ENCODE peak calls at places on chromosomes 5 and 9, in four cellular contexts. A is epithelial cell of proximal tubule, O is uterus, F is GM13976. T is an unnamed sample.

GRCh38 chr5:176870110-176870591 is 29.0 kb downstream of the HK3 start:
- DNase-seq in A (no peak), O (no peak), F (no peak), T (no peak)

GRCh38 chr9:114308361-114308950 is 14.4 kb upstream of the ORM1 start:
- DNase-seq in O (peak; percentile 8), F (no peak), A (no peak), T (no peak)

GRCh38 chr5:5542654-5543053 is 120.2 kb downstream of the ICE1 start:
- DNase-seq in A (no peak), O (no peak), F (no peak), T (no peak)

GRCh38 chr9:78971505-78971904 is 600.3 kb upstream of the TLE4 start:
- DNase-seq in A (no peak), F (no peak), O (no peak), T (no peak)

GRCh38 chr5:62698756-62699155 is 120.1 kb downstream of the LRRC70 start:
- DNase-seq in A (no peak), O (no peak), F (no peak), T (no peak)

GRCh38 chr5:65128226-65128625 is 353.5 kb downstream of the ADAMTS6 start:
- DNase-seq in A (no peak), F (no peak), O (no peak), T (no peak)

GRCh38 chr9:83280259-83280658 is 217.3 kb upstream of the RASEF start:
- DNase-seq in F (no peak), A (no peak), O (no peak), T (no peak)

GRCh38 chr5:146205499-146206202 is 2.2 kb downstream of the RBM27 start:
- DNase-seq in F (no peak), A (no peak), O (no peak), T (no peak)

DNA sequence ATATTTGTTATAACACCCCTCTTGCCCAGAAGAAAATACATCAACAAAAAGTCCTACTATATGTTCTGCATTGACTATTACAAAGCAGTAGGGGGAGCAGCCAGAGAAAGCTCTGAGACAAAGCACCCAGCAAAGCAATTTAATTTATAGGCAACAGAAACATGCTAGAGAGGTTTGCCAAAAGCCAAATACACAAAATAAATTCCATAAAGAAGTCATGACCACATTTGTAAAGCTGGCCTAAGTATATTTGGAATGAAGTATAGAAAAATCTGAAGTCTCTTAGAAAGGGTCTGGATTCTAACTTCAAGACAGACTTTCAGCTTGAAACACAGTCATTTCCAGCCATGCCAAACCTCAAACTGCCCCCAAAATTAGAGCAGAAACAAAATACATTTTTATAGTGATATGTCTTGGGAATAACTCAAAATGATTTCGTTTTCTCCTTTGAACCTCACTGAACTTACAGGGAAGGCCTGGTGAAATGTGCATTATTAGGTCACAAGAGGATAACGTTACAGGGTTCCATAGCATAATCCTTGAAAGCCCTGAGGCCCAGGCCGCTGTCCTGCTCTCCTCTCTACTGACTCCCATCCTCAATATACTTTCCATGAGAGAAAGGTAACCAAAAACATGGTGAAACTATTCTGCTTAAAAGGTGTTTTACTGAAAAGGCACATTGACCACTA is 451.8 kb downstream of the RAB3C start:
- DNase-seq in F (peak; percentile 45), O (no peak), A (no peak), T (no peak)
- TF ChIP-seq CTCF in F (peak; percentile 29), O (peak; percentile 49), A (peak; percentile 69), T (no peak)

GRCh38 chr5:142810891-142811290 is 40.7 kb downstream of the ARHGAP26 start:
- DNase-seq in A (no peak), O (peak; percentile 54), F (no peak), T (no peak)
- TF ChIP-seq CTCF in A (no peak), O (no peak), F (no peak), T (no peak)

GRCh38 chr9:3473402-3473801 is 52.4 kb downstream of the RFX3 start:
- DNase-seq in A (no peak), F (peak; percentile 13), O (no peak), T (no peak)
- TF ChIP-seq CTCF in A (no peak), F (no peak), O (no peak), T (no peak)

GRCh38 chr9:133397895-133398294 is 19.9 kb downstream of the REXO4 start:
- DNase-seq in A (no peak), F (no peak), O (no peak), T (no peak)

GRCh38 chr9:133400292-133400691 is 17.5 kb downstream of the REXO4 start:
- DNase-seq in A (no peak), O (no peak), F (no peak), T (no peak)

GRCh38 chr9:133397370-133397769 is 20.4 kb downstream of the REXO4 start:
- DNase-seq in A (no peak), F (no peak), O (no peak), T (no peak)

GRCh38 chr9:133394687-133395271 is 18.6 kb downstream of the STKLD1 start:
- DNase-seq in A (no peak), O (no peak), F (no peak), T (no peak)

GRCh38 chr9:133396952-133397351 is 20.8 kb downstream of the STKLD1 start:
- DNase-seq in A (no peak), O (no peak), F (no peak), T (no peak)
- TF ChIP-seq CTCF in A (peak; percentile 49), O (no peak), F (peak; percentile 6), T (no peak)

GRCh38 chr5:132134384-132134783 is 60.8 kb downstream of the CSF2 start:
- DNase-seq in F (no peak), A (no peak), O (no peak), T (no peak)

GRCh38 chr5:132132138-132132537 is 58.5 kb downstream of the CSF2 start:
- DNase-seq in O (no peak), F (no peak), A (no peak), T (no peak)

GRCh38 chr5:132136906-132137305 is 63.3 kb downstream of the CSF2 start:
- DNase-seq in F (no peak), O (no peak), A (no peak), T (no peak)

DNA sequence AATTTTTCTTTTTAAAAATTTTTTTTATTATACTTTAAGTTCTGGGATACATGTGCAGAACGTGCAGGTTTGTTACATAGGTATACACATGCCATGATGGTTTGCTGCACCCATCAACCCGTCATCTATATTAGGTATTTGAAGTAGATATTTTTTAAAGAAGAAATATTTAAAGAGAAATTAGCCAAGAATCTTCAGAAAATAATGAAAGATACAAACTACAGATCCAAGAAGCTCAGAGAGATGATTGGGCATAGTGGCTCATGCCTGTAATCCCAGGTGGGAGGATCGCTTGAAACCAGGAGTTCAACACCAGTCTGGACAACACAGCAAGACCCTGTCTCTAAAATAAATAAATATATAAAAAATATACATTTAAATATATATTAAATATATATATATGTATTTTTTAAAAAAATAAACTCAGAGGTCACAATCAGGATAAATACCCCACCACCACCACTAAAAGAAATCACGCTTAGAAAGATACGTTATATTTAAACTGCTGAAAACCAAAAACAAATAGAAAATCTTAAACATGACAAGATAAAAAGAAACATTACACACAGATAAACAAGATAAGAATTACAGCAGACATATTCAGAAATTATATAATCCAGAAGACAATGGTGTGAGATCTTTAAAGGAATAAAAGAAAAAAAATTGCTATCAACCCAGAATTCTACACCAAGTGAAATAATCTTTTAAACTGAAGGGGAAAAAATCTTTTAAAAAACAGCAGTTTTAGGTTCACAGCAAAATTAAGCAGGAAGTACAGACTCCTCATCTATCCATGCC is 57.5 kb downstream of the CSF2 start:
- DNase-seq in O (no peak), F (no peak), A (no peak), T (no peak)
- TF ChIP-seq CTCF in O (no peak), F (no peak), A (no peak), T (no peak)

GRCh38 chr5:159833088-159833487 is 83.2 kb upstream of the ADRA1B start:
- DNase-seq in O (no peak), F (no peak), A (no peak), T (no peak)

GRCh38 chr5:159838551-159839222 is 77.6 kb upstream of the ADRA1B start:
- DNase-seq in O (no peak), F (no peak), A (no peak), T (no peak)

GRCh38 chr5:159833846-159834245 is 82.4 kb upstream of the ADRA1B start:
- DNase-seq in O (no peak), A (no peak), F (no peak), T (no peak)

GRCh38 chr5:159837860-159838259 is 78.4 kb upstream of the ADRA1B start:
- DNase-seq in O (no peak), F (no peak), A (no peak), T (no peak)

DNA sequence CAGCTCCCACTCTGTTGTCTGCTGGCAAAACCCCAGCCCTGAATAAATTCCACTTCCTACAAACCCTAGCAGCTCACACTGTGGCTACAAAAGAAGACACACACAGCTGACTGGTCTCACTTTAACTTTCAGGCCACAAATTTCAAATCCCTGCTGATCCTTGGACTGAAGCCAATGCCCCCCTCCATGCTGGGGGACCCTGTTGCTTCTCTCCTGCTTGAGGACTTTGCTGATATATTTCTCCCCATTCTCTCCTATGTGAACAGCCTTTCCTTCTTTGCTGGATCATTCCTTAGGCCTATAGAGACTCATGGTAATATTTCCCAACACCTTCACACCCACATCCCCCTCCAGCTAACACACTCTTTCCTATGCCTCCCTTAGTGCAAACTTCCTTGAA is 79.6 kb upstream of the ADRA1B start:
- DNase-seq in O (no peak), A (no peak), F (no peak), T (no peak)
- TF ChIP-seq CTCF in O (no peak), A (no peak), F (no peak), T (no peak)

DNA sequence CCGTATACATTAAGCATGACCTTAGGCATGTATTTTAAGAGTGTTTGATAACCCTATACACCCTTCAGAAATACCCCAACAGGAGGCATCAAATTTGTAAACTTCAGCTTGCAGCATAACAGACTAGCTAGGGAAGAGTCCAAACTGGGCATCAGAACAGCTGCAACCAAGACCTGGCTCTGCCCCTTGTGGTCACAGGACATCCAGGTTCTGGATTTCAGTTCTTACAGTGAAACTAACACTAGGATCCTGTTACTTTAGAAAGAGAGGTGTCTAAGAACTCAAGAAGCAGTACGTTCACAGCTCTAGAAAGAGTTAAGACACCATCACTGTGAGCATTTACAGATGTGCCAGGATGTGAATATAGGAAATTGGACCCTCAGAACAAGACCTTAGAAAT is 229.8 kb downstream of the BNC2 start:
- DNase-seq in A (no peak), O (no peak), F (no peak), T (no peak)
- TF ChIP-seq CTCF in A (peak; percentile 63), O (peak; percentile 22), F (no peak), T (no peak)

GRCh38 chr9:121717141-121717749 is 65.8 kb downstream of the DAB2IP start:
- DNase-seq in A (no peak), F (no peak), O (no peak), T (no peak)
- TF ChIP-seq CTCF in A (no peak), F (no peak), O (no peak), T (no peak)